ENCODE peak calls at places on chromosomes 12 and 14, in eight cellular contexts. W is AG09319; L is fibroblast of the aortic adventitia; V is uterus; J is tibial artery; F is CD8-positive, alpha-beta T cell; P is lower leg skin; E is choroid plexus epithelial cell. G is an unnamed sample.

GRCh38 chr14:63654346-63654745 is 12.7 kb upstream of the WDR89 start:
- DNase-seq in W (no peak), L (no peak), V (no peak), J (no peak), F (no peak), P (no peak), E (peak; percentile 14), G (no peak)

GRCh38 chr14:30906752-30907658 is 32.6 kb downstream of the COCH start:
- DNase-seq in W (no peak), L (peak; percentile 25), V (no peak), J (no peak), F (no peak), P (no peak), E (peak; percentile 61), G (no peak)

GRCh38 chr12:67018105-67018504 is 251.1 kb upstream of the CAND1 start:
- DNase-seq in W (no peak), L (no peak), V (no peak), J (no peak), F (no peak), P (no peak), E (no peak), G (no peak)

GRCh38 chr12:19015285-19015684 is 114.2 kb upstream of the PLEKHA5 start:
- DNase-seq in W (no peak), L (no peak), V (no peak), J (no peak), F (no peak), P (no peak), E (no peak), G (no peak)

GRCh38 chr12:115213538-115213961 is 529.6 kb upstream of the TBX3 start:
- DNase-seq in W (no peak), L (no peak), V (no peak), J (no peak), F (no peak), P (no peak), E (no peak), G (peak; percentile 32)

GRCh38 chr14:77620222-77620865 is 3.9 kb upstream of the SPTLC2 start:
- DNase-seq in W (no peak), L (no peak), V (no peak), J (no peak), F (no peak), P (no peak), E (no peak), G (no peak)

GRCh38 chr12:120010661-120011230 is 21.7 kb downstream of the BICDL1 start:
- DNase-seq in W (no peak), L (no peak), V (no peak), J (no peak), F (no peak), P (no peak), E (no peak), G (no peak)

GRCh38 chr12:55659486-55660385 is 23.0 kb downstream of the OR10P1 start:
- DNase-seq in W (no peak), L (peak; percentile 84), V (peak; percentile 22), J (no peak), F (no peak), P (peak; percentile 50), E (peak; percentile 36), G (no peak)

GRCh38 chr14:94601961-94602391 is 10.2 kb upstream of the SERPINA3 start:
- DNase-seq in W (peak; percentile 74), L (peak; percentile 98), V (peak; percentile 87), J (peak; percentile 88), F (no peak), P (peak; percentile 94), E (peak; percentile 91), G (peak; percentile 67)

GRCh38 chr12:2733493-2734252 is 61.1 kb upstream of the FKBP4 start:
- DNase-seq in W (no peak), L (no peak), V (no peak), J (no peak), F (no peak), P (no peak), E (no peak), G (no peak)

GRCh38 chr12:16331998-16332397 is 15.4 kb upstream of the MGST1 start:
- DNase-seq in W (no peak), L (no peak), V (no peak), J (no peak), F (no peak), P (no peak), E (no peak), G (no peak)

GRCh38 chr12:42918387-42918786 is 328.8 kb upstream of the PRICKLE1 start:
- DNase-seq in W (no peak), L (peak; percentile 54), V (peak; percentile 27), J (no peak), F (no peak), P (no peak), E (no peak), G (no peak)

GRCh38 chr12:8780389-8780788 is 42.0 kb upstream of the A2ML1 start:
- DNase-seq in W (no peak), L (peak; percentile 49), V (no peak), J (no peak), F (no peak), P (no peak), E (peak; percentile 80), G (no peak)

GRCh38 chr14:101506921-101507300 is 54.4 kb upstream of the DIO3 start:
- DNase-seq in W (no peak), L (no peak), V (peak; percentile 13), J (peak; percentile 80), F (no peak), P (peak; percentile 87), E (no peak), G (no peak)

GRCh38 chr12:63855299-63855698 is 10.8 kb downstream of the SRGAP1 start:
- DNase-seq in W (no peak), L (no peak), V (no peak), J (no peak), F (no peak), P (no peak), E (no peak), G (no peak)

GRCh38 chr14:53285806-53286205 is 132.7 kb upstream of the DDHD1 start:
- DNase-seq in W (no peak), L (no peak), V (no peak), J (no peak), F (no peak), P (no peak), E (no peak), G (no peak)
- TF ChIP-seq CTCF in W (no peak), L (no peak), V (no peak), J (no peak), F (no peak), P (no peak), E (peak; percentile 1), G (no peak)

GRCh38 chr14:23559921-23560520 is 4.0 kb downstream of the THTPA start:
- DNase-seq in W (no peak), L (no peak), V (no peak), J (no peak), F (no peak), P (no peak), E (no peak), G (no peak)

GRCh38 chr14:23562822-23563472 is 4.6 kb downstream of the AP1G2 start:
- DNase-seq in W (no peak), L (peak; percentile 60), V (no peak), J (no peak), F (peak; percentile 69), P (no peak), E (peak; percentile 67), G (no peak)

GRCh38 chr14:23561259-23561658 is 5.2 kb downstream of the THTPA start:
- DNase-seq in W (no peak), L (no peak), V (no peak), J (no peak), F (no peak), P (no peak), E (no peak), G (no peak)

GRCh38 chr14:23563473-23564180 is 4.0 kb downstream of the AP1G2 start:
- DNase-seq in W (no peak), L (no peak), V (no peak), J (no peak), F (no peak), P (no peak), E (no peak), G (no peak)

GRCh38 chr14:23561873-23562821 is 5.4 kb downstream of the AP1G2 start:
- DNase-seq in W (no peak), L (no peak), V (no peak), J (no peak), F (no peak), P (no peak), E (no peak), G (no peak)
- TF ChIP-seq CTCF in W (no peak), L (no peak), V (no peak), J (no peak), F (no peak), P (no peak), E (no peak), G (no peak)

GRCh38 chr12:11621797-11622423 is 27.6 kb upstream of the ETV6 start:
- DNase-seq in W (no peak), L (no peak), V (no peak), J (no peak), F (peak; percentile 51), P (no peak), E (peak; percentile 18), G (no peak)
- TF ChIP-seq CTCF in W (no peak), L (no peak), V (no peak), J (peak; percentile 5), F (no peak), P (no peak), E (peak; percentile 28), G (peak; percentile 48)

GRCh38 chr14:41607966-41608663 is 1.4 kb downstream of the LRFN5 start:
- DNase-seq in W (no peak), L (peak; percentile 21), V (no peak), J (no peak), F (no peak), P (peak; percentile 82), E (peak; percentile 11), G (no peak)

GRCh38 chr14:41606249-41607118 is at the start of gene LRFN5:
- DNase-seq in W (no peak), L (peak; percentile 33), V (peak; percentile 26), J (no peak), F (no peak), P (peak; percentile 87), E (peak; percentile 46), G (peak; percentile 45)

GRCh38 chr14:41607119-41607785 is 576 bp downstream of the LRFN5 start:
- DNase-seq in W (no peak), L (peak; percentile 53), V (no peak), J (no peak), F (no peak), P (peak; percentile 78), E (peak; percentile 32), G (no peak)

GRCh38 chr14:41605550-41606248 is 977 bp upstream of the LRFN5 start:
- DNase-seq in W (no peak), L (peak; percentile 53), V (peak; percentile 16), J (no peak), F (no peak), P (peak; percentile 82), E (peak; percentile 56), G (no peak)

GRCh38 chr14:41609704-41610183 is 3.1 kb downstream of the LRFN5 start:
- DNase-seq in W (no peak), L (peak; percentile 60), V (peak; percentile 20), J (no peak), F (no peak), P (peak; percentile 89), E (peak; percentile 59), G (peak; percentile 29)
- TF ChIP-seq CTCF in W (peak; percentile 33), L (peak; percentile 38), V (no peak), J (no peak), F (no peak), P (no peak), E (peak; percentile 56), G (no peak)

GRCh38 chr14:27727371-27727770 is 1039.2 kb upstream of the FOXG1 start:
- DNase-seq in W (no peak), L (no peak), V (no peak), J (no peak), F (no peak), P (no peak), E (no peak), G (no peak)

GRCh38 chr14:27725482-27725881 is 1041.1 kb upstream of the FOXG1 start:
- DNase-seq in W (no peak), L (no peak), V (no peak), J (no peak), F (no peak), P (no peak), E (no peak), G (no peak)

GRCh38 chr14:27721760-27722159 is 1044.8 kb upstream of the FOXG1 start:
- DNase-seq in W (no peak), L (no peak), V (no peak), J (no peak), F (no peak), P (no peak), E (no peak), G (no peak)
- TF ChIP-seq CTCF in W (no peak), L (no peak), V (no peak), J (no peak), F (no peak), P (no peak), E (no peak), G (no peak)